ENCODE peak calls at places on chromosomes 5 and 9, in seven cellular contexts. One of them, this sample, is unnamed.

GRCh38 chr5:133471699-133472098 is 140.6 kb downstream of the FSTL4 start:
- DNase-seq in stomach: no peak
- DNase-seq in sigmoid colon: no peak
- DNase-seq in CD8-positive, alpha-beta T cell: peak
- DNase-seq in GM20000: no peak
- DNase-seq in neural progenitor cell: no peak
- DNase-seq in transverse colon: no peak
- DNase-seq in this sample: no peak

GRCh38 chr9:125999504-125999881 is 252.3 kb downstream of the PBX3 start:
- DNase-seq in stomach: no peak
- DNase-seq in GM20000: no peak
- DNase-seq in CD8-positive, alpha-beta T cell: no peak
- DNase-seq in neural progenitor cell: no peak
- DNase-seq in transverse colon: no peak
- DNase-seq in sigmoid colon: no peak
- DNase-seq in this sample: no peak

GRCh38 chr5:96783326-96783725 is 24.4 kb downstream of the ERAP1 start:
- DNase-seq in stomach: no peak
- DNase-seq in neural progenitor cell: no peak
- DNase-seq in sigmoid colon: no peak
- DNase-seq in CD8-positive, alpha-beta T cell: no peak
- DNase-seq in GM20000: no peak
- DNase-seq in transverse colon: no peak
- DNase-seq in this sample: no peak

GRCh38 chr5:176553260-176554085 is 4.3 kb downstream of the CDHR2 start:
- DNase-seq in CD8-positive, alpha-beta T cell: no peak
- DNase-seq in stomach: peak
- DNase-seq in sigmoid colon: no peak
- DNase-seq in neural progenitor cell: no peak
- DNase-seq in transverse colon: peak
- DNase-seq in GM20000: no peak
- DNase-seq in this sample: peak

GRCh38 chr9:3088166-3088702 is 244.3 kb upstream of the PUM3 start:
- DNase-seq in CD8-positive, alpha-beta T cell: no peak
- DNase-seq in stomach: no peak
- DNase-seq in sigmoid colon: no peak
- DNase-seq in neural progenitor cell: peak
- DNase-seq in GM20000: no peak
- DNase-seq in transverse colon: no peak
- DNase-seq in this sample: no peak

GRCh38 chr9:37239224-37239859 is 119.0 kb downstream of the ZCCHC7 start:
- DNase-seq in transverse colon: no peak
- DNase-seq in GM20000: no peak
- DNase-seq in sigmoid colon: no peak
- DNase-seq in CD8-positive, alpha-beta T cell: no peak
- DNase-seq in stomach: no peak
- DNase-seq in neural progenitor cell: peak
- DNase-seq in this sample: no peak

GRCh38 chr5:51495672-51496071 is 112.4 kb downstream of the ISL1 start:
- DNase-seq in stomach: no peak
- DNase-seq in sigmoid colon: no peak
- DNase-seq in CD8-positive, alpha-beta T cell: no peak
- DNase-seq in transverse colon: no peak
- DNase-seq in GM20000: no peak
- DNase-seq in neural progenitor cell: no peak
- DNase-seq in this sample: no peak

GRCh38 chr9:88739373-88739772 is 204.4 kb downstream of the NXNL2 start:
- DNase-seq in transverse colon: no peak
- DNase-seq in GM20000: no peak
- DNase-seq in stomach: no peak
- DNase-seq in CD8-positive, alpha-beta T cell: no peak
- DNase-seq in sigmoid colon: no peak
- DNase-seq in neural progenitor cell: no peak
- DNase-seq in this sample: no peak

GRCh38 chr9:75885652-75886051 is 4.8 kb upstream of the PCSK5 start:
- DNase-seq in transverse colon: no peak
- DNase-seq in CD8-positive, alpha-beta T cell: no peak
- DNase-seq in sigmoid colon: no peak
- DNase-seq in neural progenitor cell: no peak
- DNase-seq in GM20000: no peak
- DNase-seq in stomach: no peak
- DNase-seq in this sample: no peak

GRCh38 chr9:131627846-131628820 is 82.8 kb downstream of the PRRT1B start:
- DNase-seq in stomach: peak
- DNase-seq in neural progenitor cell: no peak
- DNase-seq in sigmoid colon: no peak
- DNase-seq in transverse colon: peak
- DNase-seq in GM20000: no peak
- DNase-seq in CD8-positive, alpha-beta T cell: peak
- DNase-seq in this sample: no peak

GRCh38 chr5:74660146-74660545 is 19.6 kb upstream of the ENC1 start:
- DNase-seq in neural progenitor cell: no peak
- DNase-seq in stomach: no peak
- DNase-seq in CD8-positive, alpha-beta T cell: no peak
- DNase-seq in transverse colon: no peak
- DNase-seq in GM20000: no peak
- DNase-seq in sigmoid colon: no peak
- DNase-seq in this sample: no peak

GRCh38 chr5:71586052-71586940 is 844 bp upstream of the MCCC2 start:
- DNase-seq in transverse colon: no peak
- DNase-seq in sigmoid colon: no peak
- DNase-seq in stomach: no peak
- DNase-seq in CD8-positive, alpha-beta T cell: no peak
- DNase-seq in GM20000: peak
- DNase-seq in neural progenitor cell: no peak
- DNase-seq in this sample: peak

GRCh38 chr9:3238241-3238640 is 287.6 kb downstream of the RFX3 start:
- DNase-seq in transverse colon: no peak
- DNase-seq in sigmoid colon: no peak
- DNase-seq in CD8-positive, alpha-beta T cell: no peak
- DNase-seq in GM20000: no peak
- DNase-seq in neural progenitor cell: no peak
- DNase-seq in stomach: no peak
- DNase-seq in this sample: no peak

GRCh38 chr9:122392714-122393113 is 21.9 kb downstream of the PTGS1 start:
- DNase-seq in GM20000: no peak
- DNase-seq in stomach: no peak
- DNase-seq in neural progenitor cell: no peak
- DNase-seq in CD8-positive, alpha-beta T cell: no peak
- DNase-seq in sigmoid colon: no peak
- DNase-seq in transverse colon: no peak
- DNase-seq in this sample: no peak

GRCh38 chr9:114092336-114092735 is 6.8 kb downstream of the KIF12 start:
- DNase-seq in transverse colon: no peak
- DNase-seq in GM20000: no peak
- DNase-seq in CD8-positive, alpha-beta T cell: no peak
- DNase-seq in stomach: no peak
- DNase-seq in neural progenitor cell: no peak
- DNase-seq in sigmoid colon: peak
- DNase-seq in this sample: no peak

GRCh38 chr5:98781520-98781919 is 8.1 kb downstream of the RGMB start:
- DNase-seq in GM20000: no peak
- DNase-seq in neural progenitor cell: no peak
- DNase-seq in CD8-positive, alpha-beta T cell: no peak
- DNase-seq in stomach: no peak
- DNase-seq in sigmoid colon: no peak
- DNase-seq in transverse colon: no peak
- DNase-seq in this sample: no peak

GRCh38 chr9:86246752-86247161 is 12.7 kb downstream of the C9orf153 start:
- DNase-seq in neural progenitor cell: peak
- DNase-seq in CD8-positive, alpha-beta T cell: no peak
- DNase-seq in sigmoid colon: no peak
- DNase-seq in GM20000: peak
- DNase-seq in stomach: no peak
- DNase-seq in transverse colon: no peak
- DNase-seq in this sample: no peak

GRCh38 chr9:78029601-78030552 is 1.7 kb downstream of the GNAQ start:
- DNase-seq in sigmoid colon: peak
- DNase-seq in neural progenitor cell: peak
- DNase-seq in stomach: no peak
- DNase-seq in CD8-positive, alpha-beta T cell: peak
- DNase-seq in GM20000: peak
- DNase-seq in transverse colon: peak
- DNase-seq in this sample: no peak

GRCh38 chr5:9622891-9623547 is 7.1 kb downstream of the TAS2R1 start:
- DNase-seq in CD8-positive, alpha-beta T cell: no peak
- DNase-seq in transverse colon: no peak
- DNase-seq in neural progenitor cell: peak
- DNase-seq in sigmoid colon: no peak
- DNase-seq in stomach: no peak
- DNase-seq in GM20000: no peak
- DNase-seq in this sample: no peak

GRCh38 chr9:16705121-16705604 is 165.3 kb downstream of the BNC2 start:
- DNase-seq in stomach: peak
- DNase-seq in GM20000: no peak
- DNase-seq in neural progenitor cell: peak
- DNase-seq in transverse colon: peak
- DNase-seq in CD8-positive, alpha-beta T cell: no peak
- DNase-seq in sigmoid colon: peak
- DNase-seq in this sample: peak

GRCh38 chr5:3833566-3833965 is 237.9 kb downstream of the IRX1 start:
- DNase-seq in GM20000: no peak
- DNase-seq in stomach: no peak
- DNase-seq in neural progenitor cell: no peak
- DNase-seq in sigmoid colon: no peak
- DNase-seq in CD8-positive, alpha-beta T cell: no peak
- DNase-seq in transverse colon: no peak
- DNase-seq in this sample: no peak

DNA sequence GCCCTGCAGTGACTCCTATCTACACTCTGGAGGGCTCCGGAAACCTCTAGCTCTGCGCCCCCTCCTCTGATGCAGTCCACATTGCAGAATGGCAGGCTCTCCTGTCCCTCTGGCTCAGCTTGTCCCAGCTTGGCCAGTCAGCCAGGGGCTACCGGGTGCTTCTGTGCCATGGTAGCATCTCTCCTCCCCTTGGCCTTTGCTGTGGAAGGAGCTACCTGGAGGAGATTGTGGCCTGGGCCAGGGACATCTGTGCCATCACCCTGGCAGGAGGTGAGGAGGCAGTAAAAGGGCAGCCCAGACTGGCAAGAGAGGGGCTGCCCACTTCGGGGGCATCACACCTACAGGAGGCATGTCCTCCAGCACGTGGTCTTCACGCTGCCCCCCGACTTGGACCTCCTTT is 38.1 kb upstream of the FCN1 start:
- DNase-seq in stomach: no peak
- DNase-seq in GM20000: no peak
- DNase-seq in CD8-positive, alpha-beta T cell: no peak
- DNase-seq in transverse colon: no peak
- DNase-seq in sigmoid colon: peak
- DNase-seq in neural progenitor cell: no peak
- DNase-seq in this sample: no peak
- TF ChIP-seq CTCF in stomach: no peak
- TF ChIP-seq CTCF in GM20000: no peak
- TF ChIP-seq CTCF in CD8-positive, alpha-beta T cell: no peak
- TF ChIP-seq CTCF in transverse colon: no peak
- TF ChIP-seq CTCF in sigmoid colon: no peak
- TF ChIP-seq CTCF in neural progenitor cell: no peak
- TF ChIP-seq CTCF in this sample: no peak

DNA sequence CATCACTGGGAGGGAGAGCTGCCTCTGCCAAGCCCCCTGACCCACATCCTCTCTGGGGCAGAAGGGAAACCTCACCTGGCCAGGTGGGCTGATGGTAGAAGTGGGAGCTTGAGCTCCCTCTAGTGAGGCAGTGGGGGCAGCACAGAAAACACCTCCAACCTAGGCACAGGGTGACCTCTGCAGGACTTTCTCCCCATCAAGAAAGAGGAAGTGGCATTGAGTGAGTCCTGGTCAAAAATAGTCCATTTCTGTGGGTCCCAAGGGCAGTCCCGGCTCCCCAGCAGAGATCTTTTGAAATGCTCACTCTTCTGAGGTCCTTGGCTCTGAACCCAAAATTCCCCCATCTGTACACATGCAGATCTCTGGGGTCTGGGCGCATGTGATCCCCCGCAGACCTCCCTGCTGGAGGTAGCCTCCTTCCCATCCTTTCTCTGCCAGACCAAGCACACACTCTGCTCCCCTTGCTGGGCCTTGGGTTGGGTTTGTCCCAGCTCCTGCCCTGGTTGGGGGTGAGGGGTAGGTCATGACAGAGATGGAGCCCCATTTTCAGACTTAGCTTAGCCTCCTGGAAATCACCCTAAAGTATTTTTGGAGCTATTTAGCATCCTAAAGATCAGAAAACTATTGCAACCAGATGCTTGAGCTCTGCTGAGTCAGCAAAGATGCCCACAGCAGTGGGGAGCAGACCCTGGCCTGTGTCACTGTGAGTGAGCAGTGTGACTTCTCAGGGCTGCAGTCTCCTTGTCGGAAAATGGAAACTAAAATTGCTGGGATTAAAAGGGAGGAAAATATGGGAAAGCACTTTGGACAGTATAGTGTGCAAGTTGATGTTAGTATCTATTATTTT is 41.6 kb upstream of the LCP2 start:
- DNase-seq in stomach: peak
- DNase-seq in neural progenitor cell: no peak
- DNase-seq in transverse colon: peak
- DNase-seq in sigmoid colon: peak
- DNase-seq in CD8-positive, alpha-beta T cell: peak
- DNase-seq in GM20000: peak
- DNase-seq in this sample: peak
- TF ChIP-seq CTCF in stomach: peak
- TF ChIP-seq CTCF in neural progenitor cell: peak
- TF ChIP-seq CTCF in transverse colon: peak
- TF ChIP-seq CTCF in sigmoid colon: no peak
- TF ChIP-seq CTCF in CD8-positive, alpha-beta T cell: peak
- TF ChIP-seq CTCF in GM20000: peak
- TF ChIP-seq CTCF in this sample: peak

GRCh38 chr9:117415584-117415937 is 704 bp upstream of the ASTN2 start:
- DNase-seq in stomach: no peak
- DNase-seq in GM20000: no peak
- DNase-seq in sigmoid colon: no peak
- DNase-seq in CD8-positive, alpha-beta T cell: no peak
- DNase-seq in neural progenitor cell: peak
- DNase-seq in transverse colon: no peak
- DNase-seq in this sample: no peak
- TF ChIP-seq CTCF in stomach: no peak
- TF ChIP-seq CTCF in GM20000: no peak
- TF ChIP-seq CTCF in sigmoid colon: no peak
- TF ChIP-seq CTCF in CD8-positive, alpha-beta T cell: no peak
- TF ChIP-seq CTCF in neural progenitor cell: peak
- TF ChIP-seq CTCF in transverse colon: no peak
- TF ChIP-seq CTCF in this sample: no peak

GRCh38 chr9:30972654-30973053 is 1411.8 kb upstream of the ACO1 start:
- DNase-seq in stomach: no peak
- DNase-seq in GM20000: no peak
- DNase-seq in sigmoid colon: no peak
- DNase-seq in CD8-positive, alpha-beta T cell: no peak
- DNase-seq in transverse colon: no peak
- DNase-seq in neural progenitor cell: no peak
- DNase-seq in this sample: no peak

GRCh38 chr9:30970186-30970585 is 1414.3 kb upstream of the ACO1 start:
- DNase-seq in sigmoid colon: no peak
- DNase-seq in neural progenitor cell: no peak
- DNase-seq in CD8-positive, alpha-beta T cell: no peak
- DNase-seq in transverse colon: no peak
- DNase-seq in stomach: no peak
- DNase-seq in GM20000: no peak
- DNase-seq in this sample: no peak

GRCh38 chr9:30964332-30964731 is 1420.1 kb upstream of the ACO1 start:
- DNase-seq in sigmoid colon: no peak
- DNase-seq in CD8-positive, alpha-beta T cell: no peak
- DNase-seq in stomach: no peak
- DNase-seq in transverse colon: no peak
- DNase-seq in neural progenitor cell: no peak
- DNase-seq in GM20000: no peak
- DNase-seq in this sample: no peak

GRCh38 chr9:30967484-30967883 is 1417.0 kb upstream of the ACO1 start:
- DNase-seq in stomach: no peak
- DNase-seq in GM20000: no peak
- DNase-seq in CD8-positive, alpha-beta T cell: no peak
- DNase-seq in transverse colon: no peak
- DNase-seq in sigmoid colon: no peak
- DNase-seq in neural progenitor cell: no peak
- DNase-seq in this sample: no peak
- TF ChIP-seq CTCF in stomach: no peak
- TF ChIP-seq CTCF in GM20000: no peak
- TF ChIP-seq CTCF in CD8-positive, alpha-beta T cell: no peak
- TF ChIP-seq CTCF in transverse colon: no peak
- TF ChIP-seq CTCF in sigmoid colon: no peak
- TF ChIP-seq CTCF in neural progenitor cell: peak
- TF ChIP-seq CTCF in this sample: no peak